ENCODE peak calls at places on chromosomes 6 and 20, in six cellular contexts. One of them, this sample, is unnamed.

GRCh38 chr20:57445298-57445697 is 54.1 kb downstream of the RBM38 start:
- DNase-seq in BE2C: no peak
- DNase-seq in foreskin fibroblast: peak; percentile 68
- DNase-seq in heart left ventricle: peak; percentile 79
- DNase-seq in uterus: peak; percentile 93
- DNase-seq in tibial artery: peak; percentile 54
- DNase-seq in this sample: peak; percentile 14

GRCh38 chr6:122838060-122838780 is 49.2 kb downstream of the SMPDL3A start:
- DNase-seq in BE2C: no peak
- DNase-seq in foreskin fibroblast: peak; percentile 16
- DNase-seq in heart left ventricle: no peak
- DNase-seq in uterus: no peak
- DNase-seq in tibial artery: no peak
- DNase-seq in this sample: no peak

GRCh38 chr6:118706702-118707101 is 55.3 kb upstream of the CEP85L start:
- DNase-seq in BE2C: no peak
- DNase-seq in foreskin fibroblast: no peak
- DNase-seq in heart left ventricle: no peak
- DNase-seq in uterus: no peak
- DNase-seq in tibial artery: no peak
- DNase-seq in this sample: no peak

GRCh38 chr6:127457444-127458064 is 1.6 kb downstream of the KIAA0408 start:
- DNase-seq in BE2C: no peak
- DNase-seq in foreskin fibroblast: peak; percentile 63
- DNase-seq in heart left ventricle: no peak
- DNase-seq in uterus: peak; percentile 27
- DNase-seq in tibial artery: no peak
- DNase-seq in this sample: peak; percentile 37

GRCh38 chr6:163860194-163861081 is 445.9 kb downstream of the QKI start:
- DNase-seq in BE2C: peak; percentile 97
- DNase-seq in foreskin fibroblast: peak; percentile 37
- DNase-seq in heart left ventricle: no peak
- DNase-seq in uterus: no peak
- DNase-seq in tibial artery: no peak
- DNase-seq in this sample: peak; percentile 42

GRCh38 chr6:4055420-4056041 is 23.4 kb downstream of the FAM217A start:
- DNase-seq in BE2C: peak; percentile 33
- DNase-seq in foreskin fibroblast: peak; percentile 74
- DNase-seq in heart left ventricle: peak; percentile 35
- DNase-seq in uterus: no peak
- DNase-seq in tibial artery: peak; percentile 44
- DNase-seq in this sample: peak; percentile 50

GRCh38 chr6:33772114-33772830 is 16.7 kb downstream of the LEMD2 start:
- DNase-seq in BE2C: no peak
- DNase-seq in foreskin fibroblast: no peak
- DNase-seq in heart left ventricle: no peak
- DNase-seq in uterus: no peak
- DNase-seq in tibial artery: no peak
- DNase-seq in this sample: no peak

GRCh38 chr20:43936371-43936770 is 21.7 kb downstream of the TOX2 start:
- DNase-seq in BE2C: no peak
- DNase-seq in foreskin fibroblast: peak; percentile 30
- DNase-seq in heart left ventricle: no peak
- DNase-seq in uterus: no peak
- DNase-seq in tibial artery: no peak
- DNase-seq in this sample: no peak

GRCh38 chr6:130525378-130525777 is 159.6 kb downstream of the TMEM200A start:
- DNase-seq in BE2C: no peak
- DNase-seq in foreskin fibroblast: no peak
- DNase-seq in heart left ventricle: no peak
- DNase-seq in uterus: no peak
- DNase-seq in tibial artery: no peak
- DNase-seq in this sample: no peak

GRCh38 chr6:153553627-153554026 is 422.5 kb upstream of the RGS17 start:
- DNase-seq in BE2C: peak; percentile 33
- DNase-seq in foreskin fibroblast: no peak
- DNase-seq in heart left ventricle: no peak
- DNase-seq in uterus: no peak
- DNase-seq in tibial artery: no peak
- DNase-seq in this sample: no peak
- TF ChIP-seq CTCF in BE2C: peak; percentile 88
- TF ChIP-seq CTCF in foreskin fibroblast: peak; percentile 18
- TF ChIP-seq CTCF in heart left ventricle: no peak
- TF ChIP-seq CTCF in uterus: no peak
- TF ChIP-seq CTCF in tibial artery: no peak
- TF ChIP-seq CTCF in this sample: no peak

GRCh38 chr20:62795023-62795761 is 1.1 kb upstream of the MRGBP start:
- DNase-seq in BE2C: peak; percentile 90
- DNase-seq in foreskin fibroblast: peak; percentile 46
- DNase-seq in heart left ventricle: peak; percentile 46
- DNase-seq in uterus: no peak
- DNase-seq in tibial artery: peak; percentile 59
- DNase-seq in this sample: no peak

GRCh38 chr20:62792182-62792939 is 3.9 kb upstream of the MRGBP start:
- DNase-seq in BE2C: no peak
- DNase-seq in foreskin fibroblast: no peak
- DNase-seq in heart left ventricle: no peak
- DNase-seq in uterus: no peak
- DNase-seq in tibial artery: no peak
- DNase-seq in this sample: no peak

GRCh38 chr20:62792940-62793756 is 3.1 kb upstream of the MRGBP start:
- DNase-seq in BE2C: no peak
- DNase-seq in foreskin fibroblast: no peak
- DNase-seq in heart left ventricle: no peak
- DNase-seq in uterus: no peak
- DNase-seq in tibial artery: no peak
- DNase-seq in this sample: no peak

GRCh38 chr20:62793757-62794006 is 2.6 kb upstream of the MRGBP start:
- DNase-seq in BE2C: no peak
- DNase-seq in foreskin fibroblast: no peak
- DNase-seq in heart left ventricle: no peak
- DNase-seq in uterus: no peak
- DNase-seq in tibial artery: no peak
- DNase-seq in this sample: no peak

GRCh38 chr20:62794007-62794724 is 2.1 kb upstream of the MRGBP start:
- DNase-seq in BE2C: peak; percentile 99
- DNase-seq in foreskin fibroblast: peak; percentile 96
- DNase-seq in heart left ventricle: peak; percentile 96
- DNase-seq in uterus: peak; percentile 96
- DNase-seq in tibial artery: peak; percentile 95
- DNase-seq in this sample: peak; percentile 49
- TF ChIP-seq CTCF in BE2C: no peak
- TF ChIP-seq CTCF in foreskin fibroblast: no peak
- TF ChIP-seq CTCF in heart left ventricle: no peak
- TF ChIP-seq CTCF in uterus: peak; percentile 24
- TF ChIP-seq CTCF in tibial artery: no peak
- TF ChIP-seq CTCF in this sample: no peak

GRCh38 chr6:11123978-11124377 is 12.5 kb upstream of the ERVFRD-1 start:
- DNase-seq in BE2C: no peak
- DNase-seq in foreskin fibroblast: no peak
- DNase-seq in heart left ventricle: no peak
- DNase-seq in uterus: no peak
- DNase-seq in tibial artery: no peak
- DNase-seq in this sample: no peak
- TF ChIP-seq CTCF in BE2C: peak; percentile 22
- TF ChIP-seq CTCF in foreskin fibroblast: no peak
- TF ChIP-seq CTCF in heart left ventricle: no peak
- TF ChIP-seq CTCF in uterus: no peak
- TF ChIP-seq CTCF in tibial artery: no peak
- TF ChIP-seq CTCF in this sample: no peak

GRCh38 chr20:39424923-39425678 is 463.0 kb downstream of the DHX35 start:
- DNase-seq in BE2C: no peak
- DNase-seq in foreskin fibroblast: no peak
- DNase-seq in heart left ventricle: no peak
- DNase-seq in uterus: no peak
- DNase-seq in tibial artery: no peak
- DNase-seq in this sample: no peak

GRCh38 chr20:39433461-39433860 is 471.3 kb downstream of the DHX35 start:
- DNase-seq in BE2C: no peak
- DNase-seq in foreskin fibroblast: no peak
- DNase-seq in heart left ventricle: no peak
- DNase-seq in uterus: no peak
- DNase-seq in tibial artery: no peak
- DNase-seq in this sample: no peak

DNA sequence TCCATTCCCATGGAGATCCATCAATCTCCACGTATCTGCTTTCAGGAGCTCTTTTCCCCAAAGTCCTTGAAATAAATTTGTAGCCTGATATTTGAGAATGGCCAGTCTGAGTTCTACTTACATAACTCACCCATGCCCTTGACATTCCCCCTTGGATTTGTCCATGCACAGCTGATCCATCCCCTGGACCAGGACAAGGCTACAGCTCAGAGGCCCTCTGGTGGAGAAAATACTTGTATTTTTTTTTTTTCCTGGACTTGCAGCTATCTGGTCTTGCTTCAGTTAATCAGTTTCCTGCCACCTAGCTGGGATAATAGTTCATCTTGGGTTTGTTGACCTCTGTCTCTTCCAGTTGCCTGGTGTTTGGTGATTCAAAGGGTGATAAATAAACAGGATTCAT is 467.6 kb downstream of the DHX35 start:
- DNase-seq in BE2C: peak; percentile 22
- DNase-seq in foreskin fibroblast: no peak
- DNase-seq in heart left ventricle: no peak
- DNase-seq in uterus: no peak
- DNase-seq in tibial artery: no peak
- DNase-seq in this sample: no peak
- TF ChIP-seq CTCF in BE2C: peak; percentile 43
- TF ChIP-seq CTCF in foreskin fibroblast: no peak
- TF ChIP-seq CTCF in heart left ventricle: peak; percentile 11
- TF ChIP-seq CTCF in uterus: no peak
- TF ChIP-seq CTCF in tibial artery: no peak
- TF ChIP-seq CTCF in this sample: no peak

GRCh38 chr6:50610562-50610961 is 102.8 kb upstream of the TFAP2D start:
- DNase-seq in BE2C: no peak
- DNase-seq in foreskin fibroblast: no peak
- DNase-seq in heart left ventricle: no peak
- DNase-seq in uterus: no peak
- DNase-seq in tibial artery: no peak
- DNase-seq in this sample: no peak
- TF ChIP-seq CTCF in BE2C: no peak
- TF ChIP-seq CTCF in foreskin fibroblast: no peak
- TF ChIP-seq CTCF in heart left ventricle: no peak
- TF ChIP-seq CTCF in uterus: no peak
- TF ChIP-seq CTCF in tibial artery: no peak
- TF ChIP-seq CTCF in this sample: no peak

GRCh38 chr6:15893556-15894253 is 230.9 kb upstream of the DTNBP1 start:
- DNase-seq in BE2C: no peak
- DNase-seq in foreskin fibroblast: no peak
- DNase-seq in heart left ventricle: no peak
- DNase-seq in uterus: no peak
- DNase-seq in tibial artery: no peak
- DNase-seq in this sample: no peak
- TF ChIP-seq CTCF in BE2C: peak; percentile 75
- TF ChIP-seq CTCF in foreskin fibroblast: peak; percentile 31
- TF ChIP-seq CTCF in heart left ventricle: no peak
- TF ChIP-seq CTCF in uterus: no peak
- TF ChIP-seq CTCF in tibial artery: no peak
- TF ChIP-seq CTCF in this sample: peak; percentile 5

DNA sequence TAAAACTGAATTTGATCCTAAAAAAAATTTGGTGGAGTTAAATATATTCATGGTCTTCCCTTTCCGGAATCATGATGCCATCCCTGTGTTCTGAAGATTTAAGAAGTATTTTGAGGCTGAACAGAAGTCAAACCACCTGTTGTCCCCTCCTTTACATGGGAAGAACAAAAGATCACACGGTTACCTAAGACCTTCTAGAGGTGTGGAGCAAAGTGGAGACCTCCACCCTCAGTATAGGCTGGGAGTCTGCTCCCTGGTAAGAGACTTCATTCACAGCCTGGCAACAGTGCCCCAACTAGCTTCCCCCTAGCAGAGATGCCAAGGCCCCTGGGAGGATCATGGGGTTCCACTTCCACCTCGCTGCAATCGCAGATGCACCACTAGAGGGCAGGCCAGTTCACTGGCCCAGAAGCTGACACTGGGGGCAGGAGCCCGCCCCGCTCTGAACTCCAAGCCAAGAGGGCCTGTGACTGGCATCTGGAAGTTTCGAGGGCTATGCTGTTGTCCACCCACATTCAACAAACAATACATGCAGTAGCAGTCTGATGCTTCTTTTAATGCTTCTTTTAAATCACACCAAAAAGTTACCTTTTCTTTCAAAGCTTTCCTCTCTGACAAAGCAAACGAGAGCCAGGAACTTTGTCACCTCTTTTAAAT is 19.5 kb upstream of the UBE2J1 start:
- DNase-seq in BE2C: peak; percentile 79
- DNase-seq in foreskin fibroblast: peak; percentile 45
- DNase-seq in heart left ventricle: peak; percentile 74
- DNase-seq in uterus: peak; percentile 50
- DNase-seq in tibial artery: peak; percentile 63
- DNase-seq in this sample: no peak
- TF ChIP-seq CTCF in BE2C: peak; percentile 97
- TF ChIP-seq CTCF in foreskin fibroblast: peak; percentile 99
- TF ChIP-seq CTCF in heart left ventricle: peak; percentile 92
- TF ChIP-seq CTCF in uterus: peak; percentile 60
- TF ChIP-seq CTCF in tibial artery: peak; percentile 86
- TF ChIP-seq CTCF in this sample: peak; percentile 98